ENCODE peak calls at places on chromosome 17, in five cellular contexts. N is mammary epithelial cell; V is stomach; Z is effector memory CD4-positive, alpha-beta T cell; O is esophagus squamous epithelium. J is an unnamed sample.
A peak's percentile ranks its signal among the peaks of the same experiment; 100 is the strongest.

GRCh38 chr17:67500261-67500660 is 123.2 kb downstream of the PITPNC1 start:
- DNase-seq in N (no peak), V (no peak), Z (no peak), O (no peak), J (no peak)

GRCh38 chr17:59853168-59853918 is 39.4 kb downstream of the TUBD1 start:
- DNase-seq in N (peak; percentile 98), V (peak; percentile 91), Z (peak; percentile 26), O (no peak), J (peak; percentile 71)

GRCh38 chr17:39598635-39599005 is 9.1 kb downstream of the NEUROD2 start:
- DNase-seq in N (no peak), V (no peak), Z (no peak), O (no peak), J (no peak)

GRCh38 chr17:33267279-33267790 is 25.8 kb downstream of the ASIC2 start:
- DNase-seq in N (peak; percentile 94), V (no peak), Z (no peak), O (no peak), J (no peak)

GRCh38 chr17:68207651-68208253 is 40.1 kb upstream of the AMZ2 start:
- DNase-seq in N (no peak), V (no peak), Z (no peak), O (no peak), J (peak; percentile 76)

GRCh38 chr17:63491976-63492575 is 15.2 kb downstream of the ACE start:
- DNase-seq in N (no peak), V (no peak), Z (no peak), O (no peak), J (no peak)

GRCh38 chr17:42937712-42938596 is 26.3 kb downstream of the AARSD1 start:
- DNase-seq in N (peak; percentile 25), V (no peak), Z (no peak), O (no peak), J (no peak)

GRCh38 chr17:29091591-29092291 is 48.8 kb downstream of the PIPOX start:
- DNase-seq in N (no peak), V (no peak), Z (no peak), O (no peak), J (no peak)

GRCh38 chr17:60602385-60602742 is 2.4 kb downstream of the PPM1D start:
- DNase-seq in N (no peak), V (no peak), Z (no peak), O (no peak), J (no peak)

GRCh38 chr17:77701996-77702395 is 256.5 kb upstream of the TNRC6C start:
- DNase-seq in N (no peak), V (no peak), Z (no peak), O (no peak), J (no peak)

GRCh38 chr17:13346996-13347762 is 254.6 kb downstream of the HS3ST3A1 start:
- DNase-seq in N (peak; percentile 95), V (no peak), Z (no peak), O (no peak), J (no peak)

GRCh38 chr17:1597861-1598342 is 30.7 kb downstream of the SLC43A2 start:
- DNase-seq in N (peak; percentile 46), V (peak; percentile 80), Z (no peak), O (no peak), J (no peak)

GRCh38 chr17:21286771-21287702 is 2.5 kb downstream of the MAP2K3 start:
- DNase-seq in N (peak; percentile 59), V (peak; percentile 88), Z (no peak), O (no peak), J (peak; percentile 80)

GRCh38 chr17:64343833-64344637 is 46.6 kb downstream of the PECAM1 start:
- DNase-seq in N (peak; percentile 50), V (peak; percentile 53), Z (no peak), O (no peak), J (peak; percentile 95)

GRCh38 chr17:4584125-4584834 is at the start of gene SMTNL2:
- DNase-seq in N (no peak), V (no peak), Z (no peak), O (no peak), J (peak; percentile 88)

GRCh38 chr17:13953871-13954270 is 115.4 kb upstream of the COX10 start:
- DNase-seq in N (no peak), V (no peak), Z (no peak), O (no peak), J (no peak)

GRCh38 chr17:58320163-58320558 is 8.4 kb downstream of the TSPOAP1 start:
- DNase-seq in N (no peak), V (no peak), Z (no peak), O (no peak), J (peak; percentile 37)

GRCh38 chr17:78618264-78619066 is 41.3 kb upstream of the DNAH17 start:
- DNase-seq in N (no peak), V (no peak), Z (no peak), O (no peak), J (peak; percentile 49)

GRCh38 chr17:41413353-41413752 is 11.0 kb downstream of the KRT37 start:
- DNase-seq in N (no peak), V (no peak), Z (no peak), O (no peak), J (no peak)

GRCh38 chr17:77036841-77037381 is 103.9 kb upstream of the SEC14L1 start:
- DNase-seq in N (peak; percentile 55), V (peak; percentile 31), Z (no peak), O (no peak), J (no peak)

GRCh38 chr17:72946126-72946525 is 146.4 kb downstream of the SLC39A11 start:
- DNase-seq in N (no peak), V (no peak), Z (no peak), O (no peak), J (no peak)
- H3K4me1 ChIP-seq in N (no peaks in the 10 kb centered on the region), V (no peaks in the 10 kb centered on the region), Z (no peaks in the 10 kb centered on the region), O (no peaks in the 10 kb centered on the region), J (no peaks in the 10 kb centered on the region)

GRCh38 chr17:61737820-61738219 is 125.5 kb downstream of the BRIP1 start:
- DNase-seq in N (peak; percentile 45), V (no peak), Z (no peak), O (no peak), J (no peak)

GRCh38 chr17:61736438-61736837 is 126.9 kb downstream of the BRIP1 start:
- DNase-seq in N (no peak), V (no peak), Z (no peak), O (no peak), J (no peak)

GRCh38 chr17:61734012-61734411 is 129.3 kb downstream of the BRIP1 start:
- DNase-seq in N (no peak), V (no peak), Z (no peak), O (no peak), J (no peak)

GRCh38 chr17:61738249-61738648 is 125.1 kb downstream of the BRIP1 start:
- DNase-seq in N (no peak), V (no peak), Z (no peak), O (no peak), J (no peak)

DNA sequence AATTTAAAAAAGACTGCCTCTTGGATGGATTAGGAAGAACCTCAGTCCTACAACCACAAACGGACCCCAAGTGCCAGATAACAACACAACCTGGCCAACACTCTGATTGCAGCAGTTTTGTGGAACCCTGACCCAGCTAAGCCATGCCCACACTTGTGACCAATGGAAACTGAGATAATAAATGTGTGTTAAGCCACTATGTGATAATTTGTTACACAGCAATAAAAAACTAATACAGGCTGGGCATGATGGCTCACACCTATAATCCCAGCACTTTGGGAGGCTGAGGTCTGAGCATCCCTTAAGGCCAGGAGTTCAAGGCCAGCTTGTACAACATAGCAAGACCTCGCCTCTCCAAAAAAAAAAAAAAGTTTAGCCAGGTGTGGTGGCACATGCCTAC is 127.5 kb downstream of the BRIP1 start:
- DNase-seq in N (no peak), V (no peak), Z (no peak), O (no peak), J (no peak)
- H3K4me1 ChIP-seq in N (peaks cover 7% of the 10 kb centered on the region), V (no peaks in the 10 kb centered on the region), Z (no peaks in the 10 kb centered on the region), O (no peaks in the 10 kb centered on the region), J (no peaks in the 10 kb centered on the region)

DNA sequence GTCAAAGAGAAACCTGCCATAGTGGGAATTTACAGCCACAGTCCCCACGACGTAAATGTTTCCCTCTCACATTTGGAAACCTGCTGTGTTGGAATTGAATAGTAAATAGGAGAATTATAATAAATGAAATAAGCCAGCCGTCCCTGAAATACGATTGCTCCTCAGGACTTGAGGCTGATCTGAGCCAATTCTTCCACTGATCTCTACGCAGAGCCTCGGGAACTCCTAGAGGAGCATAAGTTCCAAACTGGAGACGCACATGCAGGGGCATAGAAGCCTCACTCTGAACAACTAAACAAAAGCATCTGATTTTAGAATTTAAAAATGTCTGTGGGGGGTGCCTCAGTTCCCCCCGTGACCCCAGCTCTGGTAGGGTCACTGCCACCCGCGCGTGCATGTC is 10.2 kb upstream of the TEX19 start:
- DNase-seq in N (no peak), V (no peak), Z (no peak), O (no peak), J (no peak)
- H3K4me1 ChIP-seq in N (peaks cover 4% of the 10 kb centered on the region), V (peaks cover 8% of the 10 kb centered on the region), Z (peaks cover 6% of the 10 kb centered on the region), O (peaks cover 9% of the 10 kb centered on the region), J (no peaks in the 10 kb centered on the region)

GRCh38 chr17:50220811-50221210 is 19.4 kb upstream of the COL1A1 start:
- DNase-seq in N (no peak), V (no peak), Z (no peak), O (no peak), J (no peak)
- H3K4me1 ChIP-seq in N (peaks cover 53% of the 10 kb centered on the region), V (no peaks in the 10 kb centered on the region), Z (no peaks in the 10 kb centered on the region), O (peaks cover 57% of the 10 kb centered on the region), J (peaks cover 2% of the 10 kb centered on the region)

J was measured in kidney.